ENCODE peak calls at places on chromosomes 11 and 22, in nine cellular contexts. P is fibroblast of lung; Y is fibroblast of pulmonary artery; I is activated CD4-positive, alpha-beta T cell treated with anti-CD3 and anti-CD28 coated beads for 24 hours; K is T-helper 1 cell; Z is mucosa of descending colon; C is CD4-positive, alpha-beta T cell; U is foreskin keratinocyte; J is thoracic aorta. D is an unnamed sample.

GRCh38 chr11:17748044-17748443 is 13.5 kb downstream of the KCNC1 start:
- DNase-seq in P (no peak), Y (no peak), I (no peak), K (no peak), Z (peak; percentile 3), C (no peak), U (no peak), J (no peak), D (no peak)

GRCh38 chr11:34840736-34841386 is 75.3 kb downstream of the APIP start:
- DNase-seq in P (no peak), Y (peak; percentile 28), I (no peak), K (peak; percentile 39), Z (no peak), C (no peak), U (no peak), J (no peak), D (peak; percentile 88)

GRCh38 chr11:21343204-21343603 is 673.8 kb downstream of the NELL1 start:
- DNase-seq in P (no peak), Y (no peak), I (no peak), K (no peak), Z (no peak), C (no peak), U (no peak), J (no peak), D (no peak)

GRCh38 chr11:57501951-57502350 is 13.6 kb downstream of the SLC43A1 start:
- DNase-seq in P (peak; percentile 8), Y (peak; percentile 18), I (no peak), K (no peak), Z (no peak), C (no peak), U (no peak), J (no peak), D (no peak)

GRCh38 chr22:35312198-35313059 is 12.7 kb downstream of the TOM1 start:
- DNase-seq in P (peak; percentile 46), Y (no peak), I (no peak), K (no peak), Z (no peak), C (no peak), U (peak; percentile 49), J (no peak), D (no peak)

GRCh38 chr11:86459002-86459385 is 84.3 kb downstream of the CCDC81 start:
- DNase-seq in P (peak; percentile 46), Y (peak; percentile 33), I (no peak), K (no peak), Z (no peak), C (no peak), U (no peak), J (no peak), D (no peak)

GRCh38 chr11:73189723-73190556 is 28.1 kb upstream of the P2RY2 start:
- DNase-seq in P (no peak), Y (no peak), I (no peak), K (no peak), Z (peak; percentile 20), C (no peak), U (no peak), J (no peak), D (no peak)

GRCh38 chr11:1267441-1268100 is 41.9 kb downstream of the TOLLIP start:
- DNase-seq in P (no peak), Y (no peak), I (no peak), K (no peak), Z (no peak), C (no peak), U (no peak), J (no peak), D (no peak)

GRCh38 chr11:23359297-23359696 is 499.0 kb upstream of the CCDC179 start:
- DNase-seq in P (peak; percentile 95), Y (peak; percentile 83), I (no peak), K (no peak), Z (no peak), C (no peak), U (peak; percentile 84), J (no peak), D (no peak)

GRCh38 chr11:125202362-125202880 is 37.9 kb downstream of the PKNOX2 start:
- DNase-seq in P (no peak), Y (no peak), I (no peak), K (no peak), Z (no peak), C (no peak), U (no peak), J (no peak), D (no peak)

GRCh38 chr22:17350292-17350691 is 19.0 kb upstream of the CECR2 start:
- DNase-seq in P (no peak), Y (no peak), I (no peak), K (no peak), Z (no peak), C (no peak), U (no peak), J (no peak), D (no peak)

GRCh38 chr11:113137735-113138529 is 176.5 kb upstream of the TTC12 start:
- DNase-seq in P (no peak), Y (no peak), I (no peak), K (no peak), Z (no peak), C (no peak), U (no peak), J (no peak), D (no peak)

GRCh38 chr22:47419239-47419638 is 656.8 kb downstream of the TBC1D22A start:
- DNase-seq in P (peak; percentile 28), Y (no peak), I (no peak), K (no peak), Z (no peak), C (no peak), U (no peak), J (no peak), D (no peak)

GRCh38 chr22:20530368-20531153 is 23.2 kb downstream of the MED15 start:
- DNase-seq in P (peak; percentile 60), Y (no peak), I (no peak), K (no peak), Z (peak; percentile 48), C (no peak), U (peak; percentile 88), J (no peak), D (no peak)

GRCh38 chr11:57566035-57566504 is 1.4 kb downstream of the UBE2L6 start:
- DNase-seq in P (peak; percentile 65), Y (peak; percentile 44), I (no peak), K (peak; percentile 69), Z (peak; percentile 30), C (no peak), U (no peak), J (no peak), D (no peak)

GRCh38 chr11:12223771-12224536 is 113.6 kb downstream of the MICAL2 start:
- DNase-seq in P (peak; percentile 53), Y (no peak), I (no peak), K (peak; percentile 72), Z (peak; percentile 53), C (no peak), U (no peak), J (no peak), D (no peak)

GRCh38 chr11:86952221-86952875 is 2.8 kb downstream of the FZD4 start:
- DNase-seq in P (no peak), Y (peak; percentile 56), I (no peak), K (no peak), Z (no peak), C (no peak), U (no peak), J (no peak), D (no peak)

GRCh38 chr11:109405671-109406070 is 16.3 kb upstream of the C11orf87 start:
- DNase-seq in P (peak; percentile 3), Y (no peak), I (no peak), K (no peak), Z (no peak), C (no peak), U (no peak), J (no peak), D (no peak)

GRCh38 chr11:94376841-94377240 is 24.4 kb downstream of the GPR83 start:
- DNase-seq in P (no peak), Y (no peak), I (no peak), K (no peak), Z (no peak), C (no peak), U (peak; percentile 3), J (no peak), D (no peak)

GRCh38 chr11:30131535-30131934 is 99.3 kb upstream of the FSHB start:
- DNase-seq in P (no peak), Y (peak; percentile 66), I (no peak), K (no peak), Z (no peak), C (no peak), U (no peak), J (no peak), D (no peak)

GRCh38 chr11:26867286-26867685 is 126.6 kb upstream of the FIBIN start:
- DNase-seq in P (peak; percentile 80), Y (peak; percentile 61), I (no peak), K (no peak), Z (no peak), C (no peak), U (no peak), J (no peak), D (no peak)

GRCh38 chr11:120209750-120210650 is 832 bp upstream of the OAF start:
- DNase-seq in P (no peak), Y (no peak), I (no peak), K (no peak), Z (peak; percentile 64), C (no peak), U (no peak), J (no peak), D (no peak)

GRCh38 chr11:72589802-72590761 is 84.1 kb downstream of the PDE2A start:
- DNase-seq in P (peak; percentile 13), Y (peak; percentile 31), I (peak; percentile 33), K (peak; percentile 65), Z (peak; percentile 59), C (peak; percentile 42), U (no peak), J (no peak), D (peak; percentile 36)

GRCh38 chr11:45685976-45686375 is 20.6 kb upstream of the CHST1 start:
- DNase-seq in P (no peak), Y (no peak), I (no peak), K (no peak), Z (no peak), C (no peak), U (no peak), J (no peak), D (no peak)

GRCh38 chr11:25860677-25861445 is 471.1 kb upstream of the ANO3 start:
- DNase-seq in P (peak; percentile 89), Y (peak; percentile 74), I (no peak), K (no peak), Z (no peak), C (no peak), U (no peak), J (no peak), D (peak; percentile 21)

GRCh38 chr22:41480397-41480735 is 11.4 kb downstream of the ACO2 start:
- DNase-seq in P (peak; percentile 86), Y (peak; percentile 45), I (no peak), K (no peak), Z (no peak), C (no peak), U (no peak), J (no peak), D (no peak)

GRCh38 chr11:17827006-17827405 is 92.4 kb downstream of the KCNC1 start:
- DNase-seq in P (no peak), Y (no peak), I (no peak), K (no peak), Z (no peak), C (no peak), U (no peak), J (no peak), D (no peak)

GRCh38 chr22:19405652-19406051 is 25.9 kb downstream of the HIRA start:
- DNase-seq in P (no peak), Y (no peak), I (no peak), K (no peak), Z (no peak), C (no peak), U (no peak), J (no peak), D (no peak)

GRCh38 chr11:70495351-70496310 is 97.3 kb downstream of the CTTN start:
- DNase-seq in P (no peak), Y (no peak), I (no peak), K (no peak), Z (no peak), C (no peak), U (no peak), J (no peak), D (no peak)

GRCh38 chr22:27409299-27409698 is 392.3 kb downstream of the MN1 start:
- DNase-seq in P (peak; percentile 22), Y (no peak), I (no peak), K (no peak), Z (no peak), C (no peak), U (no peak), J (no peak), D (no peak)

D was measured in A673.